ENCODE peak calls at places on chromosomes 6 and 20, in eight cellular contexts. K, I, B, Q, T, H, Y and G are unnamed samples.

GRCh38 chr6:19465760-19466159 is 371.4 kb upstream of the ID4 start:
- DNase-seq in K (no peak), I (peak), B (no peak), Q (no peak), T (no peak), H (peak), Y (peak), G (no peak)

GRCh38 chr20:56627122-56628014 is 1.7 kb upstream of the TFAP2C start:
- DNase-seq in K (no peak), I (no peak), B (no peak), Q (no peak), T (no peak), H (no peak), Y (no peak), G (no peak)

GRCh38 chr6:42935322-42935721 is 6.0 kb downstream of the CNPY3 start:
- DNase-seq in K (no peak), I (no peak), B (no peak), Q (no peak), T (no peak), H (no peak), Y (no peak), G (no peak)

GRCh38 chr6:118932421-118932820 is 2.5 kb downstream of the MCM9 start:
- DNase-seq in K (no peak), I (no peak), B (no peak), Q (no peak), T (no peak), H (no peak), Y (no peak), G (no peak)

GRCh38 chr6:52904562-52905279 is 4.8 kb downstream of the GSTA3 start:
- DNase-seq in K (no peak), I (no peak), B (no peak), Q (no peak), T (peak), H (peak), Y (peak), G (no peak)

GRCh38 chr6:114000066-114000465 is 29.1 kb upstream of the HDAC2 start:
- DNase-seq in K (peak), I (peak), B (no peak), Q (no peak), T (no peak), H (peak), Y (peak), G (no peak)

GRCh38 chr6:159945801-159946392 is 23.0 kb upstream of the IGF2R start:
- DNase-seq in K (no peak), I (no peak), B (no peak), Q (no peak), T (no peak), H (no peak), Y (no peak), G (no peak)

GRCh38 chr20:44961868-44962267 is 1.7 kb upstream of the TOMM34 start:
- DNase-seq in K (no peak), I (peak), B (no peak), Q (no peak), T (no peak), H (peak), Y (peak), G (no peak)

GRCh38 chr6:90250405-90250804 is 46.2 kb downstream of the BACH2 start:
- DNase-seq in K (no peak), I (no peak), B (no peak), Q (no peak), T (no peak), H (no peak), Y (no peak), G (no peak)

DNA sequence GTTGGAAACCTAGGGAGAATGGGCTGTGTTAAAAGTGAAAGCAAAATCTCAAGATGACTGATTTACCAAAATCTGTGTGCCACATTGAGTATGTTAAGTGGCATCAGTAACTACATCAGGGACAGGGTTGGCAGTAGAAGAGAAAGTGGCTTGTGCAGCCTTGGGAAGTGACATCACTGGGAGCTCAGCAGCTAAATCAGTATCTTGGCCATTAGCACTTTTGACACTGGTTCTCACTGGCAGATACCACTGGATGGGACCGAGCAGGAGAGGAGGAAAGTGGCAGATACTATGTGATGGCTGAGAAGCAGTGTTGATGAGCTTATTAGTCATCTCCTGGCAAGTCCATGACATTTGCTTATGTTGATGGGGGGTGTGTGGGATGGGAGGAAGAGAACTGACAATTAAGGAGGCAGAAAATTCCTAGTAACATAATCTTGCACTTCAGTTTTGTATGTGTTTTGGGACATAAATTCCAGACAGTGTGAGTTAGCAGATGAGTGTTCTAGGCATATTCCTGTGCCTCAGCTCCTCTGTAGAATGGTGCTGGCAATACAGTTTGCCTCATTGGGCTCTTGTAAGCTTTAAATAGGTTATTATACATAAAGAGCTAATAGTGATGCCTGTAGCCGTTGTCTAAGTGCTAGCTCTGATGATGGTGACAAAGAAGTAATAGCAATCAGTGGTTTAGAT is 322.3 kb downstream of the SOX4 start:
- DNase-seq in K (no peak), I (peak), B (no peak), Q (no peak), T (no peak), H (peak), Y (peak), G (no peak)
- H3K4me3 ChIP-seq in K (peak), I (peak), B (no peak), Q (no peak), T (no peak), H (no peak), Y (peak), G (no peak)

DNA sequence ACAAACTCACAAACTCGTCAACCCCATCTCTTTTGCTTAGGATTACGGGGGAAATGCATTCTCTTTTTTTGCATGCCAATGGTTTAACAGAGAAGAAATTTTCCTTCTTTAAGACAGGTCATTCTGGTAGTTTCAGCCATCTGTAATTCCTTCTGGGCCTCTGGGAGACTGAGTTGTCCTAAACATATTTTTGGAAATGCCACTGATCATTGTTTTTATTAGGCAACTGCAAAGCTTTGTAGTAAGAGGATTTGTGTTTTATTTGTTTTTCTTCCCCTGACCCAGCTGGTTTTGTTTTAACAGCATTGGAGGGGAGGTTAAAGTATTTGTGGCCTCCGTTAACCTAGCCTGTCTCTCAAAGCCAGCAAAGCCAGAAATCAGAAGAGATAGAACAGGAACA is 73.1 kb upstream of the ISM1 start:
- DNase-seq in K (no peak), I (no peak), B (no peak), Q (no peak), T (no peak), H (peak), Y (no peak), G (no peak)
- TF ChIP-seq CTCF in K (no peak), I (no peak), B (no peak), Q (no peak), T (no peak), H (no peak), Y (no peak), G (no peak)

GRCh38 chr6:135226537-135226936 is 45.4 kb downstream of the MYB start:
- DNase-seq in K (no peak), I (no peak), B (no peak), Q (no peak), T (no peak), H (no peak), Y (no peak), G (no peak)

GRCh38 chr6:135222623-135223022 is 41.5 kb downstream of the MYB start:
- DNase-seq in K (no peak), I (no peak), B (no peak), Q (no peak), T (no peak), H (no peak), Y (no peak), G (no peak)

GRCh38 chr6:135225911-135226310 is 44.8 kb downstream of the MYB start:
- DNase-seq in K (no peak), I (no peak), B (no peak), Q (no peak), T (no peak), H (no peak), Y (no peak), G (no peak)

GRCh38 chr6:135221505-135221904 is 40.4 kb downstream of the MYB start:
- DNase-seq in K (no peak), I (no peak), B (no peak), Q (no peak), T (no peak), H (no peak), Y (no peak), G (no peak)

GRCh38 chr6:135224037-135224647 is 43.0 kb downstream of the MYB start:
- DNase-seq in K (no peak), I (no peak), B (no peak), Q (no peak), T (no peak), H (no peak), Y (no peak), G (peak)
- H3K4me3 ChIP-seq in K (no peak), I (no peak), B (no peak), Q (no peak), T (no peak), H (no peak), Y (no peak), G (no peak)

GRCh38 chr6:38570750-38571149 is 69.0 kb downstream of the BTBD9 start:
- DNase-seq in K (no peak), I (no peak), B (no peak), Q (no peak), T (no peak), H (peak), Y (peak), G (no peak)
- TF ChIP-seq CTCF in K (peak), I (peak), B (peak), Q (peak), T (no peak), H (peak), Y (peak), G (peak)